ENCODE peak calls at places on chromosomes 12 and 14, in eight cellular contexts. M, G, Y, I, Q, K, H and N are unnamed samples. For H3K4me1 and H3K27me3, the result is how much of the 10 kb centered on the place peaks cover.

GRCh38 chr14:71361335-71361734 is 454.1 kb downstream of the PCNX1 start:
- DNase-seq in M (no peak), G (no peak), Y (no peak), I (no peak), Q (no peak), K (no peak), H (no peak), N (no peak)

GRCh38 chr14:100065161-100065871 is at the start of gene EVL:
- DNase-seq in M (no peak), G (peak), Y (no peak), I (peak), Q (no peak), K (peak), H (peak), N (no peak)

GRCh38 chr14:35534130-35534883 is at the start of gene INSM2:
- DNase-seq in M (no peak), G (no peak), Y (no peak), I (no peak), Q (no peak), K (no peak), H (peak), N (no peak)

GRCh38 chr12:51323317-51323960 is 535 bp downstream of the BIN2 start:
- DNase-seq in M (no peak), G (peak), Y (no peak), I (no peak), Q (no peak), K (no peak), H (no peak), N (no peak)

GRCh38 chr12:95492462-95492861 is 18.5 kb downstream of the METAP2 start:
- DNase-seq in M (no peak), G (no peak), Y (no peak), I (no peak), Q (no peak), K (no peak), H (no peak), N (no peak)

GRCh38 chr14:52918486-52918885 is 32.4 kb downstream of the FERMT2 start:
- DNase-seq in M (no peak), G (no peak), Y (no peak), I (peak), Q (no peak), K (no peak), H (no peak), N (peak)

GRCh38 chr12:19893514-19893913 is 454.2 kb downstream of the AEBP2 start:
- DNase-seq in M (no peak), G (no peak), Y (no peak), I (peak), Q (no peak), K (no peak), H (no peak), N (no peak)

GRCh38 chr12:26245175-26245942 is 50.0 kb downstream of the SSPN start:
- DNase-seq in M (no peak), G (no peak), Y (no peak), I (no peak), Q (no peak), K (no peak), H (no peak), N (no peak)

GRCh38 chr14:77714926-77715325 is 7.0 kb downstream of the SLIRP start:
- DNase-seq in M (no peak), G (no peak), Y (no peak), I (no peak), Q (no peak), K (no peak), H (no peak), N (no peak)

GRCh38 chr14:54332490-54332889 is 64.3 kb upstream of the CDKN3 start:
- DNase-seq in M (no peak), G (no peak), Y (no peak), I (no peak), Q (no peak), K (no peak), H (no peak), N (no peak)

GRCh38 chr14:45051896-45052295 is 32.0 kb upstream of the PRPF39 start:
- DNase-seq in M (no peak), G (no peak), Y (no peak), I (no peak), Q (no peak), K (no peak), H (no peak), N (no peak)

GRCh38 chr12:79569679-79570078 is 121.1 kb downstream of the PAWR start:
- DNase-seq in M (no peak), G (no peak), Y (no peak), I (no peak), Q (no peak), K (no peak), H (peak), N (no peak)

GRCh38 chr14:92495041-92495440 is 18.5 kb upstream of the RIN3 start:
- DNase-seq in M (no peak), G (no peak), Y (no peak), I (no peak), Q (no peak), K (no peak), H (no peak), N (no peak)

GRCh38 chr12:53070901-53071492 is 8.2 kb downstream of the SPRYD3 start:
- DNase-seq in M (no peak), G (peak), Y (no peak), I (no peak), Q (no peak), K (no peak), H (no peak), N (no peak)

GRCh38 chr14:51817326-51817725 is 43.1 kb upstream of the GNG2 start:
- DNase-seq in M (no peak), G (no peak), Y (no peak), I (no peak), Q (no peak), K (no peak), H (no peak), N (no peak)

GRCh38 chr14:74349757-74350156 is 1.5 kb downstream of the VRTN start:
- DNase-seq in M (no peak), G (peak), Y (no peak), I (no peak), Q (no peak), K (no peak), H (no peak), N (no peak)

GRCh38 chr12:82132390-82132789 is 225.8 kb downstream of the CCDC59 start:
- DNase-seq in M (no peak), G (no peak), Y (no peak), I (no peak), Q (no peak), K (no peak), H (no peak), N (no peak)

GRCh38 chr12:11684393-11684792 is 34.9 kb downstream of the ETV6 start:
- DNase-seq in M (no peak), G (no peak), Y (no peak), I (peak), Q (no peak), K (no peak), H (no peak), N (no peak)

GRCh38 chr12:98741615-98742265 is 96.7 kb downstream of the APAF1 start:
- DNase-seq in M (no peak), G (no peak), Y (no peak), I (no peak), Q (no peak), K (no peak), H (no peak), N (no peak)

GRCh38 chr14:92451755-92452154 is 61.8 kb upstream of the RIN3 start:
- DNase-seq in M (no peak), G (no peak), Y (no peak), I (no peak), Q (no peak), K (no peak), H (no peak), N (no peak)

GRCh38 chr12:113786107-113786506 is 180.0 kb downstream of the RBM19 start:
- DNase-seq in M (no peak), G (no peak), Y (no peak), I (no peak), Q (no peak), K (no peak), H (no peak), N (no peak)

GRCh38 chr12:120126635-120127005 is 10.1 kb upstream of the RAB35 start:
- DNase-seq in M (peak), G (no peak), Y (no peak), I (peak), Q (no peak), K (no peak), H (no peak), N (peak)

GRCh38 chr12:120689397-120690082 is 2.6 kb downstream of the MLEC start:
- DNase-seq in M (no peak), G (no peak), Y (no peak), I (no peak), Q (no peak), K (no peak), H (no peak), N (no peak)

GRCh38 chr14:67673451-67673850 is 981 bp downstream of the VTI1B start:
- DNase-seq in M (no peak), G (no peak), Y (no peak), I (peak), Q (no peak), K (no peak), H (no peak), N (no peak)

GRCh38 chr12:95509300-95509699 is 35.3 kb downstream of the METAP2 start:
- DNase-seq in M (no peak), G (no peak), Y (no peak), I (no peak), Q (no peak), K (no peak), H (no peak), N (no peak)

GRCh38 chr14:65303185-65303901 is 109.2 kb upstream of the FUT8 start:
- DNase-seq in M (no peak), G (no peak), Y (no peak), I (no peak), Q (no peak), K (no peak), H (no peak), N (no peak)

GRCh38 chr12:34301251-34302130 is 279.2 kb downstream of the ALG10 start:
- DNase-seq in M (no peak), G (no peak), Y (no peak), I (no peak), Q (no peak), K (peak), H (peak), N (no peak)

GRCh38 chr12:52615208-52615868 is 3.0 kb downstream of the KRT73 start:
- DNase-seq in M (no peak), G (no peak), Y (no peak), I (no peak), Q (peak), K (no peak), H (no peak), N (no peak)

GRCh38 chr12:54164402-54165145 is 24.2 kb downstream of the SMUG1 start:
- DNase-seq in M (no peak), G (no peak), Y (no peak), I (no peak), Q (no peak), K (no peak), H (no peak), N (no peak)

GRCh38 chr14:53784688-53785087 is 171.9 kb downstream of the BMP4 start:
- DNase-seq in M (no peak), G (no peak), Y (no peak), I (no peak), Q (no peak), K (no peak), H (no peak), N (no peak)

GRCh38 chr12:90239740-90240260 is 531.2 kb upstream of the ATP2B1 start:
- DNase-seq in M (no peak), G (no peak), Y (no peak), I (no peak), Q (no peak), K (no peak), H (no peak), N (no peak)

DNA sequence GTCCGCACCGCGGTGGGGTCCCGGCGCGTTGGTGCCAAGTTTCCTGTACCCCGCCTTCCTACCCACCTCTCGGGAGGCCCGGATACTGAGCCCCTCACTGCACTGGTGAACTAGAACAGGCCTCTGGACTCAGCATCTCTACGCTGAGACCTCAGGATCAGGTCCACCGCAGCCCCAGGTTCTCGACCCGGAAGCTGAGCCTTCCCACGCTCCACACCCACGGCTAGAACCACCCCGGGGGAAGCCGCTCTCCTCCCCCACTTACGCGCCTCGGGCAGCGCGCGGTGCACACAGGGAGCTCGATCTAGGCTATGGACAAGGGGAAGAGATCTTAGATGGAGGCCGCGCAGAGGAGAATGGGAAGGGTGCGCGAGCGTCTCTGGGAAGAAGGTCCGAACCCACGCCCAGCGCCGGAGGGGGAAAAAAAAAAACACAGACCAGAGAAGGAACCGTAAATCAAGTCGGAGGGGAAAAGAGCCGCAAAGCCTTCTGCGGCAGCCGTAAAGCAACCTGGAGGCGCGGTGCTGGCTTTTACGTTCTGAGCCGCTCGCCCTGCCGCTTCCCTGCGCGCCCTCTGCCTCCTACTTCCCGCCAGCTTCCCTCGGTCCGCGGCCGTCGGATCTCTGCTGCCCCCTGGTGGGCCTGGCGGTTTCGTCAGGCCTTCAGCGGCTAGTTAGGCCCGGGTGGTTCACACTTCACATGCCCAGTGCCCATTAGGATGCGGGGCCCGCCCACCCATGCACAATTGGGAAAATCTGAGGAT is at the start of gene RAD52:
- DNase-seq in M (peak), G (peak), Y (peak), I (peak), Q (peak), K (peak), H (peak), N (peak)
- TF ChIP-seq POLR2A in M (no peak), G (peak), Y (peak), I (no peak), Q (peak), K (peak), H (peak), N (peak)

GRCh38 chr14:69651653-69652052 is 40.3 kb downstream of the SUSD6 start:
- DNase-seq in M (no peak), G (no peak), Y (no peak), I (no peak), Q (no peak), K (no peak), H (no peak), N (no peak)
- H3K4me1 ChIP-seq in M (under half), G (under half), Y (under half), I (under half), Q (half or more), K (under half), H (half or more), N (half or more)

DNA sequence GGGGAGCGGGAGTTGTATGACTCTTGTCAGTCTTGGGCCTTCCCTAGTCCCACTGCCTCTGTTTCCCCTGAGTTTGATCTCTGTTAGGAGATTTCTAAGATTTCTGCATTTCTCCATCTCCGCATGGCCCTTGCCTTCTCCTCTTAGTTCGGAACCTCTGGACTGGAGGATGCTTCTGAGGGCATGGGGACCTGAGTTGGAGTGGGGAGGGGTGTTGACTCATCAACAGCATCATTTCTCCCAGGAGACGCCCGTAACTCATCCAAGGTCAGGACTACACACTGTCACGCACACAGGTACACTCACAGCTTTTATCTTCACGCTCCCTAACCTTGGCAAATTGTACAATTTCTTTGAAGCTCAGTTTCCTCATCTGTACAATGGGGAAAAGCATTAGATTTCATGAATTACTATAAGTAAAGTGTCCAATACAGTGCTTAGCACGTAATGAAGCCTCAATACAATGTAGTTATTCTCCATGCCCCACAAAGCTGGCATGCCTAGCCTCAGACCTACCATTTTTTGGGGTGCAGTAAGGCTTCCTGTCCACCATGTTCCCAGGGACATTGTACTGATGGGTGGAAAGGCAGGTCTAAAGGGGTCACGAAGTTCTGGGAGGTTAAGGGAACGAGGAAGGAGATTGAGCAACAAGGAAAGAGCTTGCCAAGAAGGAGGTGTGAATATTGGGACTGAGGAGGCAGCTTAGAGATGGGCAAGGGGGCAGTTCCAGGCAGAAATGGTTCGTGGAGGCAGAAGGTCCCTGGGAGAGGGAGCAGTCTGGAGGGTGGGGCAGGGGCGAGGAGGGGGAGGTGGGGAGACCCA is 600 bp upstream of the LAG3 start:
- DNase-seq in M (no peak), G (no peak), Y (no peak), I (no peak), Q (no peak), K (no peak), H (no peak), N (no peak)
- H3K27me3 ChIP-seq in M (under half), G (under half), Y (under half), I (under half), Q (under half), K (under half), H (under half), N (under half)

GRCh38 chr12:92402415-92402814 is 256.8 kb upstream of the BTG1 start:
- DNase-seq in M (no peak), G (no peak), Y (no peak), I (no peak), Q (no peak), K (no peak), H (no peak), N (no peak)

GRCh38 chr12:92400006-92400405 is 254.4 kb upstream of the BTG1 start:
- DNase-seq in M (no peak), G (peak), Y (no peak), I (no peak), Q (no peak), K (no peak), H (no peak), N (no peak)

GRCh38 chr12:92404921-92405320 is 259.3 kb upstream of the BTG1 start:
- DNase-seq in M (no peak), G (no peak), Y (no peak), I (no peak), Q (no peak), K (no peak), H (no peak), N (no peak)

GRCh38 chr12:92404259-92404894 is 258.7 kb upstream of the BTG1 start:
- DNase-seq in M (no peak), G (no peak), Y (no peak), I (no peak), Q (no peak), K (no peak), H (no peak), N (no peak)

DNA sequence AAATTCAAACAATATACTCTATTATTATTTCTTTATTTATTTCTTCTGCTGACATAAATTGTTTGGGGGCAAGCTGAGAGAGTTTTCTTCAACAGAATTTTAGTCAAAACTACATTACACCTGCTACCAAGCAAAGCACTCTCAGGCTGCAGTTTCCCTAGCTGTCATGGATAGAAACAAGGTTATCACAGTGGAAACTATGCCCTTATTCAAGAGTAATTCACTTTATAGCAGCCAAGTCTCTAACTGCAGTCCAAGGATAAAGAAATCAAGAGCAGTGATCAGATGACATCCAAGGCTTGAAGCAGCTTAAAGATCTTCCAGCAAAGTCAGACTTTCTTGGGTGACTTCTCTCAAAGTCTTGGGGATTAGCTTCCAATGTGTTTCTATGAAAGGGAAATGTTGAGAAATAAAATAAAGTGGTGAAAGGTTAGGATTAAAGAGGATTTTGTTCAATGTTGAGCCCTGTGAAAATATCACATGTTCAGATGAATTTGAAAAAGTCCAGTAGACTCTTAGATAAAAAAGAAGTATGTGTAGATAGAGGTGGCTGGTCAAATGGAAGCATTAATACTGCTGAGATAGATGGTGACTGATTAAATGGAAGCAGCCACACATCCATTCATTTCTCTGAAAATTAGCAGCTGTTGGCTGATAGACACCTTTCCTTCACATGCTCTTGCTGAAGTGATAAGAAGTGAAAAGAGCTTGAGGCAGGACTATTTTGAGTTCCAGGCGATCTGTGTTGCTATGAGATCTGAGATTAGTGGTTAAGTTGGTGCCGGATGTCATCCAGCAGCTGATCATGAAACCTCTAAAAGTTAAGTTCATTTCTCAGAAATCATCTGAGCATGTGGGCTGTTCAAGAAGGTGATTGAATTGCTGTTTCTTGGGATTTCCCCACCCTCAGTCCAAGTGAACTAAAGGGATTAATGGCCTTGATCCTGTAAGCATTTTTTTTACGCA is 257.8 kb upstream of the BTG1 start:
- DNase-seq in M (no peak), G (peak), Y (no peak), I (no peak), Q (no peak), K (no peak), H (no peak), N (no peak)
- TF ChIP-seq POLR2A in M (no peak), G (peak), Y (no peak), I (no peak), Q (no peak), K (no peak), H (no peak), N (no peak)

GRCh38 chr14:103855734-103856095 is 8.3 kb upstream of the PPP1R13B start:
- DNase-seq in M (no peak), G (no peak), Y (no peak), I (no peak), Q (no peak), K (peak), H (no peak), N (no peak)
- H3K4me1 ChIP-seq in M (under half), G (under half), Y (under half), I (under half), Q (under half), K (under half), H (under half), N (under half)

GRCh38 chr14:75566321-75566720 is 12.1 kb upstream of the FLVCR2 start:
- DNase-seq in M (no peak), G (no peak), Y (peak), I (no peak), Q (no peak), K (no peak), H (no peak), N (no peak)
- H3K27me3 ChIP-seq in M (under half), G (under half), Y (under half), I (under half), Q (under half), K (under half), H (under half), N (under half)

GRCh38 chr14:105492966-105493871 is 2.2 kb downstream of the TEDC1 start:
- DNase-seq in M (no peak), G (no peak), Y (no peak), I (no peak), Q (no peak), K (peak), H (peak), N (no peak)

GRCh38 chr14:105490572-105491365 is at the start of gene TEDC1:
- DNase-seq in M (peak), G (peak), Y (peak), I (peak), Q (peak), K (peak), H (peak), N (peak)

GRCh38 chr14:105493921-105494605 is 3.0 kb downstream of the TEDC1 start:
- DNase-seq in M (no peak), G (no peak), Y (no peak), I (no peak), Q (no peak), K (peak), H (peak), N (no peak)

GRCh38 chr14:105491366-105492006 is 440 bp downstream of the TEDC1 start:
- DNase-seq in M (peak), G (peak), Y (no peak), I (peak), Q (no peak), K (peak), H (peak), N (no peak)

GRCh38 chr14:105492051-105492965 is 1.3 kb downstream of the TEDC1 start:
- DNase-seq in M (peak), G (no peak), Y (no peak), I (no peak), Q (no peak), K (peak), H (peak), N (no peak)
- TF ChIP-seq POLR2A in M (no peak), G (no peak), Y (no peak), I (no peak), Q (no peak), K (no peak), H (no peak), N (no peak)

GRCh38 chr12:6326316-6326959 is 15.4 kb downstream of the TNFRSF1A start:
- DNase-seq in M (peak), G (no peak), Y (no peak), I (peak), Q (no peak), K (no peak), H (no peak), N (no peak)
- H3K4me1 ChIP-seq in M (under half), G (under half), Y (under half), I (under half), Q (half or more), K (under half), H (half or more), N (under half)